ENCODE peak calls at places on chromosome 15, in seven cellular contexts. One of them, this sample, is unnamed.

GRCh38 chr15:89129123-89129815 is 41.0 kb downstream of the ABHD2 start:
- DNase-seq in cardiac muscle cell: peak; percentile 53
- DNase-seq in effector memory CD8-positive, alpha-beta T cell: peak; percentile 32
- DNase-seq in CD8-positive, alpha-beta memory T cell: peak; percentile 53
- DNase-seq in psoas muscle: peak; percentile 71
- DNase-seq in HEK293T: peak; percentile 63
- DNase-seq in GM03348: peak; percentile 58
- DNase-seq in this sample: peak; percentile 65

GRCh38 chr15:100256096-100256984 is 85.4 kb downstream of the ADAMTS17 start:
- DNase-seq in cardiac muscle cell: no peak
- DNase-seq in HEK293T: no peak
- DNase-seq in effector memory CD8-positive, alpha-beta T cell: no peak
- DNase-seq in CD8-positive, alpha-beta memory T cell: no peak
- DNase-seq in psoas muscle: no peak
- DNase-seq in GM03348: no peak
- DNase-seq in this sample: peak; percentile 6

GRCh38 chr15:48966595-48967301 is 3.0 kb upstream of the SHC4 start:
- DNase-seq in CD8-positive, alpha-beta memory T cell: no peak
- DNase-seq in psoas muscle: no peak
- DNase-seq in effector memory CD8-positive, alpha-beta T cell: peak; percentile 15
- DNase-seq in GM03348: no peak
- DNase-seq in HEK293T: no peak
- DNase-seq in cardiac muscle cell: peak; percentile 46
- DNase-seq in this sample: no peak

GRCh38 chr15:48855501-48856440 is 22.2 kb upstream of the EID1 start:
- DNase-seq in HEK293T: peak; percentile 24
- DNase-seq in cardiac muscle cell: peak; percentile 85
- DNase-seq in effector memory CD8-positive, alpha-beta T cell: no peak
- DNase-seq in GM03348: peak; percentile 39
- DNase-seq in CD8-positive, alpha-beta memory T cell: no peak
- DNase-seq in psoas muscle: no peak
- DNase-seq in this sample: peak; percentile 50

GRCh38 chr15:79943820-79944219 is 27.2 kb downstream of the BCL2A1 start:
- DNase-seq in psoas muscle: no peak
- DNase-seq in GM03348: no peak
- DNase-seq in HEK293T: no peak
- DNase-seq in effector memory CD8-positive, alpha-beta T cell: no peak
- DNase-seq in CD8-positive, alpha-beta memory T cell: no peak
- DNase-seq in cardiac muscle cell: peak; percentile 27
- DNase-seq in this sample: no peak

GRCh38 chr15:63931556-63931955 is 97.8 kb upstream of the HERC1 start:
- DNase-seq in HEK293T: no peak
- DNase-seq in GM03348: no peak
- DNase-seq in psoas muscle: no peak
- DNase-seq in cardiac muscle cell: no peak
- DNase-seq in effector memory CD8-positive, alpha-beta T cell: no peak
- DNase-seq in CD8-positive, alpha-beta memory T cell: no peak
- DNase-seq in this sample: peak; percentile 61

GRCh38 chr15:90571063-90571541 is 41.4 kb downstream of the CRTC3 start:
- DNase-seq in effector memory CD8-positive, alpha-beta T cell: no peak
- DNase-seq in GM03348: peak; percentile 37
- DNase-seq in HEK293T: no peak
- DNase-seq in CD8-positive, alpha-beta memory T cell: no peak
- DNase-seq in cardiac muscle cell: no peak
- DNase-seq in psoas muscle: peak; percentile 67
- DNase-seq in this sample: no peak

GRCh38 chr15:100958326-100959065 is 39.3 kb downstream of the LRRK1 start:
- DNase-seq in GM03348: peak; percentile 65
- DNase-seq in CD8-positive, alpha-beta memory T cell: no peak
- DNase-seq in effector memory CD8-positive, alpha-beta T cell: no peak
- DNase-seq in cardiac muscle cell: peak; percentile 59
- DNase-seq in HEK293T: no peak
- DNase-seq in psoas muscle: no peak
- DNase-seq in this sample: no peak

GRCh38 chr15:50685976-50686467 is 575 bp downstream of the TRPM7 start:
- DNase-seq in psoas muscle: peak; percentile 76
- DNase-seq in cardiac muscle cell: peak; percentile 65
- DNase-seq in effector memory CD8-positive, alpha-beta T cell: peak; percentile 69
- DNase-seq in HEK293T: peak; percentile 42
- DNase-seq in CD8-positive, alpha-beta memory T cell: peak; percentile 73
- DNase-seq in GM03348: peak; percentile 52
- DNase-seq in this sample: peak; percentile 81

This sample was measured in D341Med.